ENCODE peak calls at places on chromosomes 1 and 21, in eight cellular contexts. F is foreskin fibroblast; G is fibroblast of pulmonary artery; Z is prostate gland; N is OCI-LY7; I is AG10803; S is kidney epithelial cell; J is CD8-positive, alpha-beta T cell. A is an unnamed sample.

GRCh38 chr1:181620183-181620582 is 136.9 kb downstream of the CACNA1E start:
- DNase-seq in F (no peak), G (no peak), Z (no peak), N (no peak), I (no peak), S (no peak), J (no peak), A (no peak)

GRCh38 chr1:35932941-35933340 is 2.0 kb downstream of the AGO3 start:
- DNase-seq in F (no peak), G (no peak), Z (no peak), N (no peak), I (no peak), S (no peak), J (no peak), A (no peak)

GRCh38 chr1:167512262-167512661 is 6.1 kb downstream of the CD247 start:
- DNase-seq in F (no peak), G (no peak), Z (no peak), N (no peak), I (no peak), S (no peak), J (no peak), A (no peak)

GRCh38 chr1:198564716-198565115 is 24.2 kb upstream of the ATP6V1G3 start:
- DNase-seq in F (no peak), G (no peak), Z (no peak), N (no peak), I (no peak), S (no peak), J (peak), A (no peak)

GRCh38 chr1:167669209-167670139 is 39.4 kb downstream of the RCSD1 start:
- DNase-seq in F (no peak), G (no peak), Z (no peak), N (peak), I (no peak), S (no peak), J (no peak), A (no peak)

GRCh38 chr1:154517661-154518060 is 15.4 kb upstream of the SHE start:
- DNase-seq in F (no peak), G (no peak), Z (no peak), N (no peak), I (no peak), S (no peak), J (no peak), A (no peak)

GRCh38 chr1:222167111-222167510 is 380.8 kb downstream of the HHIPL2 start:
- DNase-seq in F (peak), G (peak), Z (peak), N (peak), I (peak), S (peak), J (no peak), A (peak)

GRCh38 chr1:151968058-151968457 is 25.6 kb downstream of the S100A10 start:
- DNase-seq in F (no peak), G (peak), Z (no peak), N (peak), I (peak), S (no peak), J (peak), A (peak)

GRCh38 chr1:44239337-44239960 is 26.2 kb downstream of the DMAP1 start:
- DNase-seq in F (peak), G (peak), Z (no peak), N (no peak), I (peak), S (no peak), J (no peak), A (peak)

GRCh38 chr1:151294748-151295462 is 12.8 kb downstream of the ZNF687 start:
- DNase-seq in F (no peak), G (no peak), Z (no peak), N (no peak), I (no peak), S (no peak), J (no peak), A (no peak)

GRCh38 chr1:248825136-248825535 is 579 bp downstream of the SH3BP5L start:
- DNase-seq in F (no peak), G (no peak), Z (no peak), N (no peak), I (peak), S (no peak), J (no peak), A (no peak)

GRCh38 chr1:63698001-63698838 is 75.6 kb upstream of the ROR1 start:
- DNase-seq in F (no peak), G (peak), Z (no peak), N (no peak), I (peak), S (no peak), J (no peak), A (no peak)

GRCh38 chr1:163202833-163203451 is at the start of gene RGS5:
- DNase-seq in F (no peak), G (peak), Z (no peak), N (no peak), I (peak), S (peak), J (no peak), A (peak)

GRCh38 chr1:154524881-154525280 is 22.7 kb upstream of the SHE start:
- DNase-seq in F (no peak), G (no peak), Z (no peak), N (no peak), I (no peak), S (no peak), J (no peak), A (no peak)

GRCh38 chr1:25469177-25469576 is 38.5 kb downstream of the MACO1 start:
- DNase-seq in F (peak), G (peak), Z (no peak), N (no peak), I (peak), S (no peak), J (no peak), A (peak)

GRCh38 chr1:178607718-178608408 is 95.0 kb downstream of the TEX35 start:
- DNase-seq in F (no peak), G (no peak), Z (no peak), N (peak), I (no peak), S (no peak), J (no peak), A (no peak)

GRCh38 chr1:113859478-113860175 is 11.9 kb downstream of the PTPN22 start:
- DNase-seq in F (no peak), G (no peak), Z (no peak), N (peak), I (no peak), S (no peak), J (no peak), A (no peak)

GRCh38 chr1:23393706-23394105 is 24.1 kb upstream of the ZNF436 start:
- DNase-seq in F (peak), G (peak), Z (no peak), N (no peak), I (no peak), S (no peak), J (no peak), A (peak)

GRCh38 chr1:8015809-8016165 is 10.3 kb downstream of the ERRFI1 start:
- DNase-seq in F (no peak), G (peak), Z (peak), N (no peak), I (peak), S (no peak), J (no peak), A (peak)

GRCh38 chr1:225434041-225434440 is 6.2 kb upstream of the LBR start:
- DNase-seq in F (no peak), G (no peak), Z (no peak), N (peak), I (no peak), S (no peak), J (no peak), A (no peak)

GRCh38 chr1:233796146-233796798 is 108.2 kb upstream of the SLC35F3 start:
- DNase-seq in F (no peak), G (no peak), Z (no peak), N (no peak), I (no peak), S (no peak), J (no peak), A (no peak)

GRCh38 chr1:84772428-84772943 is 82.2 kb upstream of the SSX2IP start:
- DNase-seq in F (peak), G (peak), Z (peak), N (peak), I (peak), S (peak), J (peak), A (peak)

GRCh38 chr1:21238141-21238800 is 52.0 kb downstream of the ECE1 start:
- DNase-seq in F (peak), G (no peak), Z (no peak), N (no peak), I (peak), S (peak), J (no peak), A (peak)

GRCh38 chr1:182143825-182144661 is 82.5 kb upstream of the ZNF648 start:
- DNase-seq in F (peak), G (peak), Z (peak), N (no peak), I (peak), S (peak), J (no peak), A (peak)

GRCh38 chr1:58927722-58928085 is 143.9 kb upstream of the JUN start:
- DNase-seq in F (no peak), G (no peak), Z (no peak), N (no peak), I (no peak), S (no peak), J (no peak), A (no peak)

GRCh38 chr21:17454315-17455027 is 58.4 kb upstream of the CXADR start:
- DNase-seq in F (peak), G (peak), Z (no peak), N (peak), I (peak), S (peak), J (no peak), A (peak)

GRCh38 chr1:202133016-202133415 is 10.3 kb downstream of the GPR37L1 start:
- DNase-seq in F (no peak), G (no peak), Z (peak), N (no peak), I (no peak), S (no peak), J (no peak), A (no peak)

GRCh38 chr1:213582976-213583567 is 404.7 kb upstream of the PROX1 start:
- DNase-seq in F (no peak), G (no peak), Z (no peak), N (no peak), I (no peak), S (no peak), J (no peak), A (no peak)

GRCh38 chr1:213585402-213585801 is 402.4 kb upstream of the PROX1 start:
- DNase-seq in F (no peak), G (no peak), Z (no peak), N (no peak), I (no peak), S (no peak), J (no peak), A (no peak)

GRCh38 chr1:213586609-213586972 is 401.2 kb upstream of the PROX1 start:
- DNase-seq in F (no peak), G (no peak), Z (no peak), N (no peak), I (no peak), S (no peak), J (no peak), A (no peak)

GRCh38 chr1:213585959-213586608 is 401.7 kb upstream of the PROX1 start:
- DNase-seq in F (no peak), G (no peak), Z (no peak), N (no peak), I (no peak), S (no peak), J (no peak), A (no peak)
- TF ChIP-seq CTCF in F (no peak), G (no peak), Z (no peak), N (no peak), I (no peak), S (no peak), J (no peak), A (no peak)

GRCh38 chr1:48414264-48414663 is 57.7 kb downstream of the SPATA6 start:
- DNase-seq in F (no peak), G (peak), Z (no peak), N (no peak), I (no peak), S (no peak), J (no peak), A (peak)
- H3K4me3 ChIP-seq in F (no peak), G (no peak), Z (no peak), N (no peak), I (no peak), S (no peak), J (no peak), A (no peak)

GRCh38 chr21:45992311-45993209 is 11.0 kb downstream of the COL6A1 start:
- DNase-seq in F (no peak), G (no peak), Z (no peak), N (no peak), I (peak), S (no peak), J (peak), A (no peak)

GRCh38 chr21:45990049-45990711 is 8.6 kb downstream of the COL6A1 start:
- DNase-seq in F (no peak), G (no peak), Z (no peak), N (no peak), I (no peak), S (no peak), J (no peak), A (no peak)

GRCh38 chr21:45993210-45994085 is 11.9 kb downstream of the COL6A1 start:
- DNase-seq in F (no peak), G (no peak), Z (no peak), N (no peak), I (no peak), S (no peak), J (peak), A (no peak)

GRCh38 chr21:45990741-45991605 is 9.4 kb downstream of the COL6A1 start:
- DNase-seq in F (no peak), G (no peak), Z (no peak), N (no peak), I (no peak), S (no peak), J (peak), A (no peak)

GRCh38 chr21:45991606-45992301 is 10.2 kb downstream of the COL6A1 start:
- DNase-seq in F (no peak), G (no peak), Z (no peak), N (no peak), I (no peak), S (no peak), J (peak), A (no peak)
- TF ChIP-seq CTCF in F (no peak), G (no peak), Z (no peak), N (no peak), I (no peak), S (no peak), J (no peak), A (no peak)

GRCh38 chr1:244316407-244316806 is 135.3 kb downstream of the ADSS2 start:
- DNase-seq in F (no peak), G (no peak), Z (no peak), N (no peak), I (peak), S (no peak), J (no peak), A (peak)
- H3K4me3 ChIP-seq in F (no peak), G (no peak), Z (no peak), N (no peak), I (no peak), S (no peak), J (no peak), A (no peak)

A was measured in astrocyte of the spinal cord.